ENCODE peak calls at places on chromosomes 11 and 22, in nine cellular contexts. Q, B, X, N, U, T, L, M and S are unnamed samples.

GRCh38 chr11:6320411-6321207 is at the start of gene CAVIN3:
- DNase-seq in Q (peak), B (peak), X (peak), N (peak), U (peak), T (peak), L (peak), M (peak), S (no peak)

GRCh38 chr11:74397531-74398243 is 546 bp downstream of the PGM2L1 start:
- DNase-seq in Q (peak), B (no peak), X (no peak), N (peak), U (peak), T (peak), L (no peak), M (peak), S (no peak)

GRCh38 chr22:33914699-33915098 is 5.6 kb downstream of the LARGE1 start:
- DNase-seq in Q (no peak), B (no peak), X (no peak), N (no peak), U (no peak), T (no peak), L (no peak), M (no peak), S (no peak)

GRCh38 chr11:2899080-2899783 is 13.7 kb upstream of the CDKN1C start:
- DNase-seq in Q (no peak), B (peak), X (no peak), N (no peak), U (no peak), T (peak), L (no peak), M (no peak), S (no peak)

GRCh38 chr11:11280826-11281225 is 72.2 kb downstream of the CSNK2A3 start:
- DNase-seq in Q (no peak), B (no peak), X (no peak), N (no peak), U (no peak), T (no peak), L (no peak), M (no peak), S (no peak)

GRCh38 chr22:25134028-25134427 is 65.6 kb upstream of the CRYBB3 start:
- DNase-seq in Q (no peak), B (peak), X (no peak), N (no peak), U (no peak), T (peak), L (no peak), M (no peak), S (no peak)

GRCh38 chr22:21761086-21761485 is 25.5 kb upstream of the YPEL1 start:
- DNase-seq in Q (no peak), B (no peak), X (peak), N (peak), U (no peak), T (no peak), L (no peak), M (no peak), S (no peak)

GRCh38 chr11:1917523-1918435 is 1.7 kb upstream of the TNNT3 start:
- DNase-seq in Q (no peak), B (peak), X (no peak), N (no peak), U (no peak), T (no peak), L (no peak), M (no peak), S (no peak)

GRCh38 chr11:71342951-71343827 is 90.8 kb upstream of the SHANK2 start:
- DNase-seq in Q (peak), B (peak), X (peak), N (peak), U (peak), T (peak), L (no peak), M (peak), S (no peak)

GRCh38 chr11:49995559-49995958 is 13.2 kb upstream of the OR4C12 start:
- DNase-seq in Q (no peak), B (peak), X (peak), N (peak), U (peak), T (peak), L (no peak), M (peak), S (peak)

GRCh38 chr11:2930705-2931415 is 1.6 kb upstream of the PHLDA2 start:
- DNase-seq in Q (peak), B (peak), X (peak), N (peak), U (peak), T (peak), L (no peak), M (peak), S (no peak)

GRCh38 chr22:40348025-40348658 is 1.8 kb downstream of the ADSL start:
- DNase-seq in Q (peak), B (peak), X (peak), N (peak), U (peak), T (peak), L (peak), M (peak), S (no peak)

GRCh38 chr11:67420147-67420645 is 4.7 kb downstream of the CARNS1 start:
- DNase-seq in Q (no peak), B (no peak), X (no peak), N (no peak), U (no peak), T (no peak), L (no peak), M (no peak), S (no peak)

GRCh38 chr11:67423466-67423865 is 4.8 kb upstream of the RPS6KB2 start:
- DNase-seq in Q (no peak), B (no peak), X (no peak), N (no peak), U (no peak), T (no peak), L (no peak), M (no peak), S (no peak)

GRCh38 chr11:67420646-67421420 is 5.4 kb downstream of the CARNS1 start:
- DNase-seq in Q (peak), B (peak), X (peak), N (peak), U (peak), T (peak), L (peak), M (peak), S (peak)

GRCh38 chr11:67422894-67423293 is 5.4 kb upstream of the RPS6KB2 start:
- DNase-seq in Q (no peak), B (no peak), X (no peak), N (no peak), U (no peak), T (no peak), L (no peak), M (no peak), S (no peak)

GRCh38 chr11:67421421-67422031 is 6.0 kb downstream of the CARNS1 start:
- DNase-seq in Q (peak), B (no peak), X (no peak), N (no peak), U (no peak), T (no peak), L (no peak), M (no peak), S (no peak)
- H3K4me3 ChIP-seq in Q (peak), B (no peak), X (no peak), N (peak), U (peak), T (no peak), L (peak), M (peak), S (peak)

GRCh38 chr11:92224394-92225205 is at the start of gene FAT3:
- DNase-seq in Q (peak), B (no peak), X (peak), N (peak), U (peak), T (peak), L (peak), M (no peak), S (peak)

GRCh38 chr11:92226331-92227232 is 2.0 kb downstream of the FAT3 start:
- DNase-seq in Q (no peak), B (no peak), X (peak), N (no peak), U (no peak), T (no peak), L (peak), M (no peak), S (no peak)

GRCh38 chr11:92225206-92225562 is 566 bp downstream of the FAT3 start:
- DNase-seq in Q (no peak), B (no peak), X (no peak), N (no peak), U (no peak), T (no peak), L (no peak), M (no peak), S (no peak)

GRCh38 chr11:92227233-92227593 is 2.6 kb downstream of the FAT3 start:
- DNase-seq in Q (no peak), B (no peak), X (no peak), N (no peak), U (no peak), T (no peak), L (no peak), M (no peak), S (no peak)

GRCh38 chr11:92225563-92226308 is 1.1 kb downstream of the FAT3 start:
- DNase-seq in Q (no peak), B (no peak), X (peak), N (no peak), U (no peak), T (no peak), L (peak), M (no peak), S (no peak)
- TF ChIP-seq CTCF in Q (no peak), B (no peak), X (peak), N (peak), U (peak), T (no peak), L (no peak), M (no peak), S (peak)

DNA sequence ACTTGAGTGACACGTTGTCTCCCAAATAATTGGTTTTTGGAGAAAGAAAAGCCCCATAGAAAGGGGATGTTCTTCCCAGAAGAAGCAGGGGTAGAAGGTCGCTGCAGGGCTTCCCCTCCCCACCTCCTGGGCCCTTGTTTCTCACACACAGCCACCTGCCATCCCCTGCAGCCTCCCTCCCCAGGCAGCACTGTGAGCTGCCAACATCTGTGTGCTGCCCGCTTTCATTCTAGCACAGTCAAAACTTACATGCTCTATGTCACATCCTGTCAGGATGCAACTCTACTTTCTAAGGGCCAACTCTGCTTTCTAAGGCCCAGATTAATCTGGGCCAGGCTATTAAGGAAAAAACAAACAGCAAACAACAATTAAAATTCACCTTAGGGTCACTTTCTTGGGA is 309.4 kb upstream of the ZC3H12C start:
- DNase-seq in Q (no peak), B (no peak), X (no peak), N (no peak), U (no peak), T (no peak), L (no peak), M (no peak), S (no peak)
- H3K4me3 ChIP-seq in Q (no peak), B (no peak), X (no peak), N (no peak), U (no peak), T (no peak), L (no peak), M (no peak), S (no peak)

DNA sequence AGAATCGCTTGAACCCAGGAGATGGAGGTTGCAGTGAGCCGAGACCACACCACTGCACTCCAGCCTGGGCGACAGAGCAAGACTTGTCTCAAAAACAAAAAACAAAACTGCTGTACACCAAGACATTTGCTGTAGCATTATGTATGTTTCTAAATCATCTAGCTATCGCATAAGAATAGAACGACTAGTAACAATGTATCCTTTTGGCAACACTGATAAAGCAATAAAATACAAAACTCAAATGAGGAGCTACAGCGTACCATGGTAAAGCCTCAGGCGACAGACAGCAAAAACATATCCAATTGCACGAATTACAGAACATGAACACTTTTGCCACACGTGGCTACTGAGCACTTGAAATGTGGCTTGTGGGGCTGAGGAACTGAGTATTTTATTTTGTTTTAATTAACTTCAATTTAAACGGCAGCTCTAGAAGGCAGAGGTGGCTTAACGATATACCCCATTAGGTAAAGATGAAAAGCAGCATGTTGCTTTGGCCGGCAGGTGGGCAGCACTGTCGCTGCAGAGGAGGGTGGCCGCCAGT is 2.3 kb downstream of the TUBGCP6 start:
- DNase-seq in Q (no peak), B (no peak), X (no peak), N (no peak), U (no peak), T (no peak), L (no peak), M (no peak), S (no peak)
- TF ChIP-seq CTCF in Q (no peak), B (no peak), X (no peak), N (no peak), U (no peak), T (no peak), L (no peak), M (no peak), S (no peak)

GRCh38 chr11:119776031-119776636 is 47.1 kb upstream of the NECTIN1 start:
- DNase-seq in Q (no peak), B (no peak), X (no peak), N (no peak), U (no peak), T (no peak), L (no peak), M (no peak), S (no peak)
- H3K4me3 ChIP-seq in Q (no peak), B (no peak), X (no peak), N (no peak), U (no peak), T (no peak), L (no peak), M (no peak), S (no peak)

GRCh38 chr11:69493931-69494821 is 12.7 kb downstream of the LINC01488 start:
- DNase-seq in Q (no peak), B (peak), X (no peak), N (no peak), U (no peak), T (no peak), L (no peak), M (no peak), S (no peak)

GRCh38 chr11:69490516-69490915 is 9.1 kb downstream of the LINC01488 start:
- DNase-seq in Q (no peak), B (no peak), X (no peak), N (no peak), U (no peak), T (no peak), L (no peak), M (no peak), S (no peak)

GRCh38 chr11:69494851-69495250 is 13.4 kb downstream of the LINC01488 start:
- DNase-seq in Q (no peak), B (no peak), X (no peak), N (no peak), U (no peak), T (no peak), L (no peak), M (no peak), S (no peak)

GRCh38 chr11:69491071-69492031 is 9.9 kb downstream of the LINC01488 start:
- DNase-seq in Q (no peak), B (no peak), X (no peak), N (no peak), U (no peak), T (no peak), L (no peak), M (no peak), S (no peak)

GRCh38 chr11:69492201-69492991 is 10.9 kb downstream of the LINC01488 start:
- DNase-seq in Q (no peak), B (no peak), X (no peak), N (peak), U (no peak), T (no peak), L (no peak), M (no peak), S (no peak)
- TF ChIP-seq CTCF in Q (no peak), B (no peak), X (no peak), N (no peak), U (no peak), T (no peak), L (no peak), M (no peak), S (no peak)

DNA sequence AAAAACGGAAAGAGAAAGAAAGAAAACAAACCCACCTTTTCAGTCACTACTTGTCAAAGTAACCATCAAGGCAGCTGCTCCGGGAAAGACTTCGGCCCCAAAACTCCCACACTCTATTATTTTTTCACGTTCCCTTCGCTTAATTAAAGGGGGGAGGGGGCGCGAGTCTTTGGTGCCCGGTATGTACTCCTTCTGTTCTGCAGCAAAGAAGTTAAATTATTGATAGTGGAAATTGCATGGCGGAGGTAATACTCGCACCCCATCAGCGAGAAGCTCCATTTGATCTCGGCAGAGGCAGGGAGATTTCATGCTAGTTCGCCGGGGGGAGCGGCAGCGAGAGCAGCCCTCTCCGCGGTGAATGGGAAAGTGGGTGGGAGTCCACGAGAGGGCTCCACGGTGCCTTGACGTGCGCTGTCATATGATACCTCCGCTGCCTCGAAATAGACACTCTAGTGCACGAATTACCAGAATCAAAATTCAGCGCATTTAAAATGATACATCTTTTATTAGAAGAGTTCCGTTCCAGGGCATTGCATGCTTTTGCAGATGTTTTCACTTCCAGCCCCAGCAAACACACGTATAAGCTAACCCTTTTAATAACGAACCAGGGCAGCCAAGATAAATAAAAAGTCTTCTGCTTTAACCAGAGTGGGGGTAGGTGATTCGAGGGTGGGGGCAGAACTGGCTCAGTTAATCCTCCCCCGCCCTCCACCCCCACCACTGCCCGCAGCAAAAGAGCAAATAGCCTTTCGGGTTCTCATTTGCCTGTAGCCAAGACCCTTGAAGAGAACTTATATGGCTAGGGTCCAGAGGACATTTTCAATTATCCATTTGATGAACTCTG is 1.2 kb upstream of the BDNF start:
- DNase-seq in Q (peak), B (peak), X (peak), N (peak), U (peak), T (no peak), L (peak), M (no peak), S (peak)
- H3K4me3 ChIP-seq in Q (peak), B (no peak), X (peak), N (peak), U (peak), T (peak), L (peak), M (peak), S (peak)